ENCODE peak calls at places on chromosomes 3 and 15, in four cellular contexts. One of them, this sample, is unnamed.
A peak's percentile ranks its signal among the peaks of the same experiment; 100 is the strongest.

GRCh38 chr3:125213946-125214542 is 1.5 kb upstream of the SLC12A8 start:
- DNase-seq in K562: no peak
- DNase-seq in HepG2: no peak
- DNase-seq in GM12878: no peak
- DNase-seq in this sample: no peak

GRCh38 chr3:64340636-64341240 is 115.5 kb upstream of the PRICKLE2 start:
- DNase-seq in K562: no peak
- DNase-seq in HepG2: no peak
- DNase-seq in GM12878: no peak
- DNase-seq in this sample: no peak

GRCh38 chr3:97823081-97823480 is 1.3 kb downstream of the CRYBG3 start:
- DNase-seq in K562: no peak
- DNase-seq in HepG2: no peak
- DNase-seq in GM12878: no peak
- DNase-seq in this sample: no peak

GRCh38 chr15:39453500-39454073 is 127.3 kb upstream of the THBS1 start:
- DNase-seq in K562: no peak
- DNase-seq in HepG2: no peak
- DNase-seq in GM12878: peak; percentile 31
- DNase-seq in this sample: no peak

GRCh38 chr15:77966540-77967290 is 110.8 kb downstream of the TBC1D2B start:
- DNase-seq in K562: peak; percentile 66
- DNase-seq in HepG2: peak; percentile 32
- DNase-seq in GM12878: no peak
- DNase-seq in this sample: peak; percentile 60

GRCh38 chr3:36741285-36741684 is 23.1 kb downstream of the DCLK3 start:
- DNase-seq in K562: no peak
- DNase-seq in HepG2: no peak
- DNase-seq in GM12878: no peak
- DNase-seq in this sample: no peak

GRCh38 chr3:36944641-36945270 is at the start of gene TRANK1:
- DNase-seq in K562: no peak
- DNase-seq in HepG2: no peak
- DNase-seq in GM12878: no peak
- DNase-seq in this sample: no peak

GRCh38 chr15:59296181-59296617 is 76.5 kb downstream of the MYO1E start:
- DNase-seq in K562: no peak
- DNase-seq in HepG2: no peak
- DNase-seq in GM12878: no peak
- DNase-seq in this sample: no peak

GRCh38 chr3:155886915-155887314 is 16.5 kb downstream of the GMPS start:
- DNase-seq in K562: no peak
- DNase-seq in HepG2: no peak
- DNase-seq in GM12878: no peak
- DNase-seq in this sample: no peak

GRCh38 chr3:57041674-57042073 is 18.8 kb upstream of the SPATA12 start:
- DNase-seq in K562: no peak
- DNase-seq in HepG2: no peak
- DNase-seq in GM12878: no peak
- DNase-seq in this sample: no peak

GRCh38 chr15:94287794-94288246 is 56.5 kb downstream of the MCTP2 start:
- DNase-seq in K562: no peak
- DNase-seq in HepG2: no peak
- DNase-seq in GM12878: peak; percentile 66
- DNase-seq in this sample: no peak

GRCh38 chr3:5055352-5056004 is 66.6 kb upstream of the ARL8B start:
- DNase-seq in K562: no peak
- DNase-seq in HepG2: no peak
- DNase-seq in GM12878: no peak
- DNase-seq in this sample: no peak

GRCh38 chr3:190265795-190266194 is 56.5 kb downstream of the CLDN1 start:
- DNase-seq in K562: no peak
- DNase-seq in HepG2: no peak
- DNase-seq in GM12878: no peak
- DNase-seq in this sample: no peak

GRCh38 chr15:77021088-77021481 is 26.2 kb downstream of the PSTPIP1 start:
- DNase-seq in K562: no peak
- DNase-seq in HepG2: no peak
- DNase-seq in GM12878: no peak
- DNase-seq in this sample: no peak

GRCh38 chr3:57017481-57017880 is 43.0 kb upstream of the SPATA12 start:
- DNase-seq in K562: no peak
- DNase-seq in HepG2: peak; percentile 24
- DNase-seq in GM12878: no peak
- DNase-seq in this sample: no peak

GRCh38 chr15:96889734-96890480 is 559.4 kb downstream of the NR2F2 start:
- DNase-seq in K562: no peak
- DNase-seq in HepG2: no peak
- DNase-seq in GM12878: no peak
- DNase-seq in this sample: no peak

GRCh38 chr15:40787344-40787841 is 17.6 kb downstream of the C15orf62 start:
- DNase-seq in K562: no peak
- DNase-seq in HepG2: no peak
- DNase-seq in GM12878: no peak
- DNase-seq in this sample: no peak

GRCh38 chr15:60381148-60381788 is 16.5 kb downstream of the ANXA2 start:
- DNase-seq in K562: no peak
- DNase-seq in HepG2: no peak
- DNase-seq in GM12878: no peak
- DNase-seq in this sample: no peak

GRCh38 chr15:60375255-60375809 is 22.5 kb downstream of the ANXA2 start:
- DNase-seq in K562: no peak
- DNase-seq in HepG2: no peak
- DNase-seq in GM12878: no peak
- DNase-seq in this sample: no peak

GRCh38 chr15:60376677-60377095 is 21.1 kb downstream of the ANXA2 start:
- DNase-seq in K562: no peak
- DNase-seq in HepG2: no peak
- DNase-seq in GM12878: no peak
- DNase-seq in this sample: no peak

GRCh38 chr15:60383008-60383694 is 14.6 kb downstream of the ANXA2 start:
- DNase-seq in K562: no peak
- DNase-seq in HepG2: no peak
- DNase-seq in GM12878: no peak
- DNase-seq in this sample: no peak

GRCh38 chr15:60379466-60380274 is 18.1 kb downstream of the ANXA2 start:
- DNase-seq in K562: no peak
- DNase-seq in HepG2: peak; percentile 99
- DNase-seq in GM12878: no peak
- DNase-seq in this sample: no peak
- TF ChIP-seq SP1 in K562: no peak
- TF ChIP-seq SP1 in HepG2: no peak
- TF ChIP-seq SP1 in GM12878: no peak
- TF ChIP-seq SP1 in this sample: no peak

GRCh38 chr3:184801241-184801640 is 10.7 kb upstream of the VPS8 start:
- DNase-seq in K562: no peak
- DNase-seq in HepG2: no peak
- DNase-seq in GM12878: no peak
- DNase-seq in this sample: no peak
- TF ChIP-seq FOXK2 in K562: no peak
- TF ChIP-seq FOXK2 in HepG2: no peak
- TF ChIP-seq FOXK2 in GM12878: no peak
- TF ChIP-seq FOXK2 in this sample: no peak

GRCh38 chr3:141266797-141267555 is 35.4 kb downstream of the PXYLP1 start:
- DNase-seq in K562: no peak
- DNase-seq in HepG2: no peak
- DNase-seq in GM12878: no peak
- DNase-seq in this sample: no peak
- TF ChIP-seq BHLHE40 in K562: no peak
- TF ChIP-seq BHLHE40 in HepG2: no peak
- TF ChIP-seq BHLHE40 in GM12878: no peak
- TF ChIP-seq BHLHE40 in this sample: no peak

GRCh38 chr3:132187746-132188145 is 129.5 kb upstream of the ACP3 start:
- DNase-seq in K562: no peak
- DNase-seq in HepG2: no peak
- DNase-seq in GM12878: no peak
- DNase-seq in this sample: no peak
- TF ChIP-seq SP1 in K562: no peak
- TF ChIP-seq SP1 in HepG2: no peak
- TF ChIP-seq SP1 in GM12878: no peak
- TF ChIP-seq SP1 in this sample: no peak

DNA sequence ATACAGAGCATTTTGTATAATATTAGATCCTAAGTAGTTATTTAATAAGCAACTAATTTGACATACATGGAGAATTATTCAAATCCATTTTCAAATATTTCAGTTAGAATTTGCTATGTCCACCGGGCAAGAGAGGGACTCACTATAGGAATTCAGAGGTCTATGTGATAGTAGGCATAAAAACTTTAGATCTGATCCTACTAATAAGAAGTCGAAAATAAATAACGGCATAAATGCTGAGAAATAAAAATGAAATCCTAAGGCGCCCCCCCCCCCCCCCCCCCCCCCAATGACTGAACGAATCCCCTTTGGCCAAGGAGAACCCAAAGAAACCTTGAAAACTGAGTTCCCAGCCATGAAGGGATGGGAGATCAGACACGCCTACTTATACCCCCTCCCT is 80.6 kb downstream of the ZNF385D start:
- DNase-seq in K562: no peak
- DNase-seq in HepG2: no peak
- DNase-seq in GM12878: no peak
- DNase-seq in this sample: no peak
- TF ChIP-seq FOXK2 in K562: no peak
- TF ChIP-seq FOXK2 in HepG2: no peak
- TF ChIP-seq FOXK2 in GM12878: no peak
- TF ChIP-seq FOXK2 in this sample: no peak

GRCh38 chr3:22732641-22733040 is 470.5 kb upstream of the UBE2E2 start:
- DNase-seq in K562: no peak
- DNase-seq in HepG2: no peak
- DNase-seq in GM12878: no peak
- DNase-seq in this sample: no peak
- TF ChIP-seq BHLHE40 in K562: no peak
- TF ChIP-seq BHLHE40 in HepG2: no peak
- TF ChIP-seq BHLHE40 in GM12878: no peak
- TF ChIP-seq BHLHE40 in this sample: no peak

DNA sequence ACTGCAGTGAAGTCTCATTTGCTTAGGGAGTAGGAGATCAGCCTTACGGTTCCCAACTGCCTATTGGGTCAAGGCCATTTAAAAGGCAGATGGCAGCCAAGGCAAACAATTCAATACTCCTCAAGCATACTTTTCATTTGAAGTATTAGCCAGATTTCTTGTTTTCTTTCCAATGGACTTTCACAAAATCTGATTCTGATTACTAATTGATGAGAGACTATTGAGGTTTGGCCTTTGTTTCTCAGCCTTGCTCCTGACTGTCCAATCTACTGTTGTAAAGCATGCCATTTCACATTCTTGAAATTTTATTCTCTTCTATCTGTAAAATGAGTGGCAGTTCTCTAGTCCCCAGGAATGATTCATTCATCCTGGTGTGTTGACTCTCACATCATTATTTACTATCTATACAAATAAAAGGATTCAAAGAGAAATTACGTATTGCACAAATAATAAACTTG is 166.2 kb upstream of the TGFBR2 start:
- DNase-seq in K562: no peak
- DNase-seq in HepG2: peak; percentile 58
- DNase-seq in GM12878: no peak
- DNase-seq in this sample: no peak
- TF ChIP-seq SP1 in K562: no peak
- TF ChIP-seq SP1 in HepG2: no peak
- TF ChIP-seq SP1 in GM12878: no peak
- TF ChIP-seq SP1 in this sample: no peak

GRCh38 chr3:176724360-176724759 is 472.9 kb downstream of the TBL1XR1 start:
- DNase-seq in K562: no peak
- DNase-seq in HepG2: no peak
- DNase-seq in GM12878: no peak
- DNase-seq in this sample: no peak
- TF ChIP-seq FOXK2 in K562: no peak
- TF ChIP-seq FOXK2 in HepG2: no peak
- TF ChIP-seq FOXK2 in GM12878: no peak
- TF ChIP-seq FOXK2 in this sample: no peak

GRCh38 chr15:101244039-101244781 is 7.6 kb downstream of the CHSY1 start:
- DNase-seq in K562: no peak
- DNase-seq in HepG2: peak; percentile 63
- DNase-seq in GM12878: no peak
- DNase-seq in this sample: no peak
- TF ChIP-seq BHLHE40 in K562: no peak
- TF ChIP-seq BHLHE40 in HepG2: no peak
- TF ChIP-seq BHLHE40 in GM12878: no peak
- TF ChIP-seq BHLHE40 in this sample: no peak

DNA sequence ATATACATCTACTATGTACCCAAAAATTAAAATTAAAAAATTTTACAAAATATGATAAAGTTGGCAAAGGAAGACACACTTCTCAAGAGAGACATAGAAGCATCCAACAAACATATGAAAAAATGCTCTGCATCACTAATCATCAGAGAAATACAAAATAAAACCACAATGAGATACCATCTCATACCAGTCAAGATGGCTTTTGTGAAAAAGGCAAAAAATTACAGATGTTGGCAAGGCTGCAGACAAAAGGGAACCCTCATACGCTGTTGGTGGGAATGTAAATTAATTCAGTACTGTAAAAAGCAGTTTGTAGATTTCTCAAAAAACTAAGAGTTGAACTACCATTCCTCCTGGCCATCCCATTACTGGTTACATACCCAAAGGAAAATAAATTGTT is 581.7 kb upstream of the CCDC54 start:
- DNase-seq in K562: no peak
- DNase-seq in HepG2: no peak
- DNase-seq in GM12878: no peak
- DNase-seq in this sample: no peak
- TF ChIP-seq SP1 in K562: no peak
- TF ChIP-seq SP1 in HepG2: no peak
- TF ChIP-seq SP1 in GM12878: no peak
- TF ChIP-seq SP1 in this sample: no peak

This sample was measured in HEK293T.